ENCODE peak calls at places on chromosomes 5 and 9, in four cellular contexts. B, I, U and R are unnamed samples.

GRCh38 chr9:110241491-110242321 is 14.6 kb downstream of the TXN start:
- DNase-seq in I (no peak), B (no peak), U (no peak), R (no peak)

GRCh38 chr5:127909078-127909477 is 174.5 kb upstream of the SLC12A2 start:
- DNase-seq in I (peak), U (no peak), B (no peak), R (no peak)

GRCh38 chr9:100580255-100580654 is 2.4 kb downstream of the CAVIN4 start:
- DNase-seq in U (no peak), I (no peak), B (no peak), R (no peak)

GRCh38 chr9:137451976-137452760 is 7.0 kb downstream of the NSMF start:
- DNase-seq in U (peak), B (peak), I (peak), R (no peak)

GRCh38 chr9:108664309-108665255 is 191.2 kb downstream of the ACTL7B start:
- DNase-seq in U (peak), I (no peak), B (no peak), R (no peak)

GRCh38 chr9:1939926-1940368 is 75.2 kb upstream of the SMARCA2 start:
- DNase-seq in I (peak), U (peak), B (no peak), R (no peak)

GRCh38 chr9:78214492-78214891 is 21.4 kb upstream of the CEP78 start:
- DNase-seq in I (no peak), B (no peak), U (no peak), R (no peak)

GRCh38 chr9:127915801-127916664 is 808 bp downstream of the ST6GALNAC4 start:
- DNase-seq in B (peak), I (peak), U (peak), R (no peak)

GRCh38 chr5:89087551-89088318 is 204.8 kb upstream of the MEF2C start:
- DNase-seq in B (no peak), I (no peak), U (no peak), R (no peak)

GRCh38 chr9:18800579-18800978 is 232.4 kb downstream of the SAXO1 start:
- DNase-seq in I (no peak), B (no peak), U (no peak), R (no peak)

GRCh38 chr5:143025971-143026370 is 255.8 kb downstream of the ARHGAP26 start:
- DNase-seq in B (no peak), I (no peak), U (no peak), R (no peak)

GRCh38 chr9:127847155-127847463 is 7.3 kb downstream of the ENG start:
- DNase-seq in I (no peak), U (no peak), B (peak), R (no peak)

GRCh38 chr5:115297043-115297442 is 589 bp upstream of the CCDC112 start:
- DNase-seq in U (no peak), B (no peak), I (peak), R (no peak)

GRCh38 chr5:172179032-172179989 is 8.7 kb downstream of the STK10 start:
- DNase-seq in I (no peak), B (no peak), U (peak), R (no peak)

GRCh38 chr5:87944553-87945320 is 323.9 kb downstream of the TMEM161B start:
- DNase-seq in U (no peak), I (peak), B (peak), R (no peak)

GRCh38 chr5:159990506-159990905 is 18.4 kb upstream of the TTC1 start:
- DNase-seq in B (no peak), U (no peak), I (no peak), R (no peak)

GRCh38 chr5:137486707-137487106 is 12.4 kb downstream of the SPOCK1 start:
- DNase-seq in B (no peak), I (no peak), U (no peak), R (no peak)

GRCh38 chr5:104265531-104266130 is 703.0 kb upstream of the NUDT12 start:
- DNase-seq in I (no peak), U (no peak), B (no peak), R (no peak)

GRCh38 chr9:523444-523843 is 308.8 kb downstream of the DOCK8 start:
- DNase-seq in I (no peak), B (no peak), U (no peak), R (no peak)

GRCh38 chr9:102974530-102974929 is 20.6 kb upstream of the CYLC2 start:
- DNase-seq in I (no peak), B (no peak), U (no peak), R (no peak)

GRCh38 chr9:85237478-85237877 is 504.3 kb downstream of the AGTPBP1 start:
- DNase-seq in B (no peak), I (no peak), U (no peak), R (no peak)

GRCh38 chr9:32989651-32990050 is 11.8 kb downstream of the APTX start:
- DNase-seq in U (no peak), B (no peak), I (no peak), R (no peak)
- TF ChIP-seq POLR2A in U (no peak), B (no peak), I (no peak), R (no peak)

DNA sequence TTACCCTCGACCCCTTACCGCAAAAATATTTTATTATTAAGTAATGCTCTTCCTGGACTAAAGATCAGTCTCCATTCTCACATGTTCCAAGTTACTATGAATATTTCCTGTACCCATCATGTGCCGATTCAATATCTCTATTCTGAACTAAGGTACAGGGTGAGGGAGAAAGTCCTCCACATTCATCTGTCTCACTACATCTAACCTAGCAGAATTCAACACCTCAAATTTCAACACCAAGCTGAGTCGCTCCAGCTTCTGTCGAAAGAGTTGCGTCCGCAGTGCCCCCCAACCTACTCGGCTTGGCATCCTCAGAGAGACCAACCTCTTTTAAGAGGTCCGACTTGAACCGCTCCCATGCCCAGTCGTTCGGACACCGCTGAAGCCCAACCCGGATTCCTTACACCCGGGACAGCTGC is 1.0 kb downstream of the CERT1 start:
- DNase-seq in B (no peak), U (peak), I (peak), R (peak)
- H3K27ac ChIP-seq in B (peak), U (peak), I (peak), R (peak)

GRCh38 chr9:136402067-136402466 is 2.1 kb upstream of the SNAPC4 start:
- DNase-seq in U (no peak), B (no peak), I (no peak), R (no peak)

GRCh38 chr9:136404801-136405136 is 4.8 kb upstream of the SNAPC4 start:
- DNase-seq in I (no peak), U (no peak), B (no peak), R (no peak)

GRCh38 chr9:136405481-136405880 is 4.9 kb downstream of the ENTR1 start:
- DNase-seq in I (no peak), B (no peak), U (no peak), R (no peak)

GRCh38 chr9:136403538-136403914 is 3.6 kb upstream of the SNAPC4 start:
- DNase-seq in B (no peak), U (no peak), I (no peak), R (no peak)

GRCh38 chr9:136403915-136404800 is 4.2 kb upstream of the SNAPC4 start:
- DNase-seq in U (no peak), I (no peak), B (no peak), R (no peak)
- TF ChIP-seq POLR2A in U (no peak), I (no peak), B (no peak), R (no peak)

DNA sequence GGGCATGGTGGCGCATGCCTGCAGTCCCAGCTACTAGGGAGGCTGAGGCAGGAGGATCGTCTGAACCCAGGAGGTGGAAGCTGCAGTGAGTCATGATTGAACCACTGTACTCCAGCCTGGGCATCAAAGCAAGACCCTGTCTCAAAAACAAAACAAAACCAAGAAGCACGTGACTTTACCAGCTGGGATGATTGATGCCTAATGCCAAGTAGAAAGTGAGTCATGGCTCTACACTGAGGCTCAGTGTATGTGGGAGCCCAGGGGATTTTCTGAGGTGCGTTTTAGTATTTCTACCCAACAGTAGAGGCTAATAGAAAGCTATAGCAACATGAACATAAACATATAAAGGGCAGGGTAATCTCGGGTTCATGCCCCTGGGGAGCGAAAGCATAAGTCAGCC is 13.9 kb upstream of the BRD3OS start:
- DNase-seq in U (no peak), B (no peak), I (no peak), R (no peak)
- H3K27ac ChIP-seq in U (no peak), B (no peak), I (no peak), R (no peak)

DNA sequence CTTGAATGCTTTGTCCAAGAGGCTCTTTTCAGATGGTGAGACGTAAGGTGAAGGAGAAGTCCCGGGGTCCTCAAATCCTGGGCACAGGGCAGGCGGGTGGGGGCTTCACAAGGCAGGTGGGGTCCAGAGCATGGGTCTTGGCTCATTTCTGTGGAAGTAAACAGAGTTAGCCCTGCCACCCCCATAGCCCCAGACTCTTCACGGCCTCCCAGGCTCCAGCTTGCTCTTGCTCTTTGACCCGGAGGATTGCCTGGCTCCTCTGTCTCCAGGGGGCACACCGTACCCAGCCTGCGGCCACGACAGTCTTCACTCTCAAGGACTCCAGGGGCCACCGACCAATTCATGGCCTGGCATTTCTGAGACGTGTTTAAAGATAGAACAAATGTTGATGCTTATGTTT is 28.8 kb upstream of the POMT1 start:
- DNase-seq in U (no peak), I (no peak), B (no peak), R (peak)
- TF ChIP-seq POLR2A in U (no peak), I (no peak), B (no peak), R (no peak)

DNA sequence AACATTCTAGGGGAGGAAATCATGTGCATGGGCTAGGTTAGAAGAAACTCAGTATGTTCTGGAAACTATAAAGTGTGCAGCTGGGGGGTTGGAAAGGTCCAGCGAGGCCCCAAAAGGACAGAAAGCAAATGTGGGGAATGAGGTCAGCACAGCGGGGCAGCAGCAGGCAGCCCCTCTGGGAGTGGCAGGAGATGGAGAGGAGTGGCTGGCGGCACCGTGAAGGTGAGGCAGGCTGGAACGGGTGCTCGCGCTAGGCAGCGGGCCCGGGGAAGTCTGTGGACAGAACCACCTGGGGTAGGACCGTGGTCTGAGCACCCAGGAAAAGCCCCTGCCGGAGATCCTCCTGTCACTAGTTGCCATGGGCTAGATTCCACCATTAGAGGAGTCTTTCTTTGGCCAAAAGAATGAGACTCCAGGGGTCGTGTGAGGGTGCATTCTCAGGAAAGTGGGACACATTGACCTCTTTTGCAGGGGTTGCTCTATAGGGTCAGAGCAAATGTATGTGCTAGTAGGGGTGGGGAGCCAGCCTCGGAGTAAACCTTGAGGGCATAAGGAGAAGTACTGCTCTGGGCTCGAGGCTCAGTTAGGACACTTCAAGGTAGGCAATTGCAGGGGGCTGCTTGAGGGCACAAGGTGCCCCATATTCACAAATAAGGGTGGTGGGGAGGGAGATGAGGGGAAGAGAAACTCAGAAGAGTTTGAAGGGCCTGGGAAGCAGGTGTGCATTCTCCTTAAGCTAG is 61.2 kb downstream of the IL6ST start:
- DNase-seq in B (no peak), U (no peak), I (no peak), R (no peak)
- H3K27ac ChIP-seq in B (no peak), U (no peak), I (no peak), R (peak)

GRCh38 chr9:95249986-95250385 is 67.5 kb downstream of the FANCC start:
- DNase-seq in B (no peak), U (no peak), I (peak), R (no peak)
- TF ChIP-seq POLR2A in B (no peak), U (no peak), I (no peak), R (no peak)

GRCh38 chr9:94726495-94727191 is at the start of gene AOPEP:
- DNase-seq in U (peak), B (peak), I (peak), R (peak)
- H3K27ac ChIP-seq in U (peak), B (peak), I (peak), R (peak)